ENCODE peak calls at places on chromosomes 12 and 14, in five cellular contexts. V is AG04449; L is activated CD8-positive, alpha-beta T cell treated with anti-CD3 and anti-CD28 coated beads, Interleukin-2, amount 10 ng/mL, durations not matched to agents 7 days and 5 days; T is stimulated activated CD8-positive, alpha-beta memory T cell treated with anti-CD3 and anti-CD28 coated beads, Interleukin-15, amount 100 ng/mL, for 24 hours; G is adipocyte. Z is an unnamed sample.

GRCh38 chr12:75852143-75852542 is 179.4 kb downstream of the PHLDA1 start:
- DNase-seq in V (no peak), L (no peak), G (no peak), T (no peak), Z (no peak)

GRCh38 chr12:12558291-12558690 is 4.4 kb downstream of the DUSP16 start:
- DNase-seq in V (no peak), L (no peak), T (no peak), G (no peak), Z (no peak)

GRCh38 chr12:52266514-52266913 is 7.9 kb upstream of the KRT86 start:
- DNase-seq in V (no peak), G (no peak), L (no peak), T (no peak), Z (no peak)

GRCh38 chr14:58637391-58638230 is at the start of gene DACT1:
- DNase-seq in L (peak), T (no peak), G (peak), V (no peak), Z (peak)

GRCh38 chr14:101500061-101500460 is 61.2 kb upstream of the DIO3 start:
- DNase-seq in G (no peak), T (no peak), L (no peak), V (no peak), Z (no peak)

GRCh38 chr12:77861317-77861716 is 30.6 kb downstream of the NAV3 start:
- DNase-seq in G (no peak), V (no peak), T (no peak), L (no peak), Z (peak)

GRCh38 chr12:9030776-9031175 is 41.4 kb downstream of the KLRG1 start:
- DNase-seq in T (no peak), V (no peak), L (no peak), G (no peak), Z (no peak)

GRCh38 chr12:81329088-81329487 is 251.2 kb downstream of the ACSS3 start:
- DNase-seq in T (no peak), V (no peak), L (no peak), G (no peak), Z (peak)

GRCh38 chr14:95700221-95700976 is 13.5 kb downstream of the TCL1A start:
- DNase-seq in G (no peak), V (no peak), T (no peak), L (no peak), Z (no peak)

GRCh38 chr12:5872745-5873144 is 72.3 kb downstream of the ANO2 start:
- DNase-seq in L (no peak), T (no peak), V (no peak), G (peak), Z (no peak)

GRCh38 chr14:25003537-25003936 is 46.4 kb downstream of the STXBP6 start:
- DNase-seq in T (no peak), V (no peak), L (no peak), G (peak), Z (no peak)

GRCh38 chr12:102990419-102990818 is 32.9 kb downstream of the ASCL1 start:
- DNase-seq in T (no peak), L (no peak), G (no peak), V (no peak), Z (no peak)

Z was measured in NCI-H526.